ENCODE peak calls at places on chromosomes 3 and 15, in eight cellular contexts. P is neural progenitor cell, Z is A549, T is mesendoderm, X is fibroblast of lung, M is IMR-90, L is GM23248, U is PC-3. J is an unnamed sample.
A peak's percentile ranks its signal among the peaks of the same experiment; 100 is the strongest.

GRCh38 chr3:42056840-42057239 is 34.3 kb upstream of the TRAK1 start:
- DNase-seq in P (no peak), Z (no peak), T (no peak), X (no peak), M (no peak), L (no peak), U (no peak), J (no peak)

GRCh38 chr3:185930393-185931107 is 7.3 kb downstream of the TRA2B start:
- DNase-seq in P (no peak), Z (no peak), T (no peak), X (peak; percentile 55), M (peak; percentile 57), L (peak; percentile 59), U (no peak), J (no peak)

GRCh38 chr3:33144433-33144832 is 30.6 kb downstream of the CRTAP start:
- DNase-seq in P (peak; percentile 69), Z (peak; percentile 27), T (peak; percentile 74), X (no peak), M (no peak), L (no peak), U (peak; percentile 21), J (peak; percentile 27)

GRCh38 chr3:159266779-159267178 is 464.9 kb downstream of the MFSD1 start:
- DNase-seq in P (peak; percentile 84), Z (peak; percentile 18), T (peak; percentile 83), X (no peak), M (peak; percentile 6), L (peak; percentile 35), U (peak; percentile 82), J (peak; percentile 77)

GRCh38 chr3:117105650-117106049 is 396.1 kb downstream of the TUSC7 start:
- DNase-seq in P (no peak), Z (no peak), T (no peak), X (peak; percentile 68), M (peak; percentile 90), L (peak; percentile 72), U (no peak), J (no peak)

GRCh38 chr3:126979076-126979628 is 3.8 kb upstream of the PLXNA1 start:
- DNase-seq in P (no peak), Z (no peak), T (no peak), X (no peak), M (no peak), L (no peak), U (no peak), J (no peak)

GRCh38 chr3:108486910-108487309 is 23.5 kb downstream of the MYH15 start:
- DNase-seq in P (no peak), Z (no peak), T (no peak), X (peak; percentile 59), M (peak; percentile 71), L (peak; percentile 66), U (peak; percentile 70), J (no peak)

GRCh38 chr15:47374222-47374621 is 343.1 kb upstream of the SEMA6D start:
- DNase-seq in P (no peak), Z (no peak), T (peak; percentile 74), X (no peak), M (peak; percentile 42), L (peak; percentile 25), U (peak; percentile 39), J (no peak)

GRCh38 chr3:196518999-196519737 is 4.0 kb upstream of the SMCO1 start:
- DNase-seq in P (peak; percentile 86), Z (no peak), T (peak; percentile 85), X (peak; percentile 52), M (peak; percentile 73), L (peak; percentile 88), U (peak; percentile 86), J (peak; percentile 85)

GRCh38 chr3:156761713-156762575 is 64.2 kb upstream of the LEKR1 start:
- DNase-seq in P (no peak), Z (no peak), T (no peak), X (peak; percentile 30), M (peak; percentile 60), L (peak; percentile 35), U (peak; percentile 10), J (no peak)

GRCh38 chr3:111072016-111072891 is 638 bp downstream of the NECTIN3 start:
- DNase-seq in P (peak; percentile 64), Z (peak; percentile 7), T (no peak), X (peak; percentile 44), M (peak; percentile 25), L (peak; percentile 70), U (peak; percentile 26), J (peak; percentile 64)

GRCh38 chr3:71045917-71046282 is 537.6 kb downstream of the FOXP1 start:
- DNase-seq in P (no peak), Z (no peak), T (no peak), X (no peak), M (no peak), L (no peak), U (no peak), J (no peak)

GRCh38 chr15:41832875-41833274 is 5.0 kb downstream of the JMJD7 start:
- DNase-seq in P (no peak), Z (no peak), T (no peak), X (no peak), M (no peak), L (no peak), U (peak; percentile 81), J (no peak)

GRCh38 chr3:35659808-35660207 is 20.5 kb downstream of the ARPP21 start:
- DNase-seq in P (peak; percentile 20), Z (no peak), T (no peak), X (no peak), M (no peak), L (no peak), U (peak; percentile 40), J (no peak)

GRCh38 chr3:50237133-50237651 is 1.2 kb downstream of the GNAI2 start:
- DNase-seq in P (peak; percentile 65), Z (no peak), T (peak; percentile 69), X (peak; percentile 48), M (no peak), L (peak; percentile 69), U (peak; percentile 36), J (peak; percentile 60)

GRCh38 chr15:43225201-43225949 is 4.6 kb upstream of the EPB42 start:
- DNase-seq in P (peak; percentile 79), Z (peak; percentile 42), T (peak; percentile 74), X (peak; percentile 55), M (peak; percentile 63), L (peak; percentile 81), U (peak; percentile 84), J (no peak)

GRCh38 chr15:58423858-58424608 is 7.8 kb upstream of the LIPC start:
- DNase-seq in P (no peak), Z (no peak), T (no peak), X (peak; percentile 34), M (peak; percentile 42), L (peak; percentile 84), U (no peak), J (no peak)

GRCh38 chr3:101010316-101010715 is 17.1 kb upstream of the ABI3BP start:
- DNase-seq in P (no peak), Z (no peak), T (no peak), X (peak; percentile 65), M (peak; percentile 60), L (peak; percentile 91), U (no peak), J (no peak)

GRCh38 chr3:154040283-154040682 is 80.9 kb upstream of the ARHGEF26 start:
- DNase-seq in P (no peak), Z (no peak), T (no peak), X (no peak), M (peak; percentile 7), L (peak; percentile 46), U (peak; percentile 69), J (no peak)

GRCh38 chr3:169072494-169072893 is 591.0 kb downstream of the MECOM start:
- DNase-seq in P (no peak), Z (no peak), T (no peak), X (peak; percentile 56), M (peak; percentile 34), L (peak; percentile 55), U (no peak), J (no peak)

GRCh38 chr3:170564664-170565063 is 21.2 kb downstream of the SLC7A14 start:
- DNase-seq in P (no peak), Z (no peak), T (no peak), X (no peak), M (no peak), L (no peak), U (no peak), J (no peak)
- H3K4me2 ChIP-seq in P (no peak overlapping the region), Z (no peak overlapping the region), T (no peak overlapping the region), X (peak overlapping the region; percentile 66), M (no peak overlapping the region), L (no peak overlapping the region), U (no peak overlapping the region), J (no peak overlapping the region)

DNA sequence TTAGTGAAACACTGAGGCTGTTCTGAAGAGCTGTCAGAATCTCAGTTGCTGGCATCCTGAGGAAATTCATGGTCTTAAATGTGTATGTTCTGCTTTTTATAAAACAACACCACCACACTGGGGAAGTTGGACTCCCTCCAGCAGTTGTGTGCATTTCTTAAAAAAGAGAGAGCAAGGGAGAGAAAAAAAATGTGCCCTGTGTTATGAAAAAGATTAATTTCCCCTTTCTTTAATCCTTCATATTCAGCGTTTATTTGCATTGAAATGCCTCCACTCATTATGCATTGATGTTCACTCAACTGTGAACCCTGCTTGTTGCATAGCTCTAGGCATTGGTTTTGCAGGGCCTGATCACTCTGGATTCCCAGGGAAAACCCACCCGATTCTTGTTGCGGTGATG is 4.4 kb upstream of the ZNF609 start:
- DNase-seq in P (peak; percentile 54), Z (no peak), T (no peak), X (no peak), M (no peak), L (no peak), U (no peak), J (no peak)
- H3K4me2 ChIP-seq in P (peak overlapping the region; percentile 66), Z (no peak overlapping the region), T (no peak overlapping the region), X (no peak overlapping the region), M (peak overlapping the region; percentile 66), L (no peak overlapping the region), U (no peak overlapping the region), J (no peak overlapping the region)

DNA sequence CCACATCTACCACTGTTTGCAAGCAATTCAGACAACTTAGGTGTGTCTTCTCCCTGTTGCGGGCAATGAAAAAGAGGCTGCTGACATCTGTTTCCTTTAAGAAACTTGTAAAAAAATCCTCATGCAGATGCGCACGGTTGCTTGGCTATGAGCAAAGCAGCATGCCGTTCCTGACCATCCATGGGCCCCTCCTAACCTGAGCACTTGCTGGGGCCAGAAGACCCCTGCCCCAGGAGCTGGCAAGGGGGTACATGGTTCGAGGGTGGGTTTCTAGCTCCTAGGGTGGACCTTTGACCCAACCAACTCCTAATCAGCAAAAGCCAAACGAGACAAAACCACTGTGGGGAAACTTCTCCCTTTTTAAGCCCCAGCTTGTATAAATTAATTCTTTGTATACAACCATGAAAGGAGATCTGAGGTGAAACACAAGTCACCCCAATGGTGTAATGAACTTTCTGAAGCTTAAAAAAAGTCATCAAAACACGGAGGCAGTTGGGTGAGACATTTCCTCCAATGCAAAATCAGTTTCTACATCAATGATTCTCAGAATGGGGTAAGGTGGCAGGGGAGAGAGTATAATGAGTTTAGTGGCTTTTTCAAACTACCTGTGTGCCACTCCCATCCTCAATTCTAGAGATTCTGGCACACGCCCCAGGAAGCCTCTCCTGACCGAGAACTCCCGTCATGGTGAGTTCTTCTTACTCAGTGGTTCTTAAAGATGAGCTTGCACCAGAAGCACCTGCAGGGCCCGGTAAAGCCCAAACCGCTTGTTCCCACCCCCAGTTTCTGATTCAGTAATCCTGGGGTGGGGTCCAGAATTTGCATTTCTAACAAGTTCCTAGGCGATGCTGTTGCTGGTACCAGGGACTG is 44.1 kb downstream of the CPN2 start:
- DNase-seq in P (no peak), Z (no peak), T (no peak), X (no peak), M (no peak), L (no peak), U (no peak), J (no peak)
- H3K4me2 ChIP-seq in P (peak overlapping the region; percentile 63), Z (no peak overlapping the region), T (no peak overlapping the region), X (no peak overlapping the region), M (no peak overlapping the region), L (no peak overlapping the region), U (no peak overlapping the region), J (no peak overlapping the region)

GRCh38 chr3:193693774-193694173 is 100.8 kb downstream of the OPA1 start:
- DNase-seq in P (no peak), Z (no peak), T (no peak), X (no peak), M (no peak), L (no peak), U (no peak), J (no peak)
- H3K4me2 ChIP-seq in P (no peak overlapping the region), Z (no peak overlapping the region), T (no peak overlapping the region), X (no peak overlapping the region), M (no peak overlapping the region), L (no peak overlapping the region), U (no peak overlapping the region), J (no peak overlapping the region)